ENCODE peak calls at places on chromosomes 11 and 22, in six cellular contexts. H, T, F, I, N and L are unnamed samples. For H3K27me3, the result is how much of the 10 kb centered on the place peaks cover.

GRCh38 chr11:31813961-31814868 is 3.1 kb upstream of the PAX6 start:
- DNase-seq in H (no peak), T (no peak), F (no peak), I (no peak), N (peak), L (no peak)

GRCh38 chr11:78140392-78141077 is 1.1 kb upstream of the ALG8 start:
- DNase-seq in H (no peak), T (no peak), F (peak), I (no peak), N (no peak), L (no peak)

GRCh38 chr11:78551066-78551465 is 23.6 kb downstream of the NARS2 start:
- DNase-seq in H (no peak), T (no peak), F (no peak), I (no peak), N (no peak), L (no peak)

GRCh38 chr11:14336507-14337503 is 22.2 kb downstream of the RRAS2 start:
- DNase-seq in H (no peak), T (peak), F (peak), I (no peak), N (no peak), L (no peak)

GRCh38 chr11:20881328-20882079 is 212.1 kb downstream of the NELL1 start:
- DNase-seq in H (no peak), T (no peak), F (no peak), I (no peak), N (no peak), L (no peak)

GRCh38 chr11:112962854-112963367 is 1.7 kb downstream of the NCAM1 start:
- DNase-seq in H (peak), T (peak), F (peak), I (no peak), N (peak), L (peak)

GRCh38 chr11:64580387-64580786 is 10.6 kb upstream of the SLC22A12 start:
- DNase-seq in H (no peak), T (no peak), F (peak), I (no peak), N (peak), L (no peak)

GRCh38 chr22:38033522-38034277 is 23.5 kb upstream of the PICK1 start:
- DNase-seq in H (no peak), T (no peak), F (no peak), I (no peak), N (peak), L (no peak)

GRCh38 chr11:34323601-34324000 is 34.2 kb downstream of the ABTB2 start:
- DNase-seq in H (no peak), T (no peak), F (no peak), I (no peak), N (no peak), L (no peak)

GRCh38 chr11:87265915-87266314 is 228.2 kb downstream of the TMEM135 start:
- DNase-seq in H (no peak), T (peak), F (no peak), I (no peak), N (no peak), L (no peak)

GRCh38 chr11:10669258-10670033 is 24.1 kb downstream of the IRAG1 start:
- DNase-seq in H (peak), T (peak), F (peak), I (no peak), N (peak), L (no peak)

GRCh38 chr11:77418981-77419592 is 54.8 kb downstream of the PAK1 start:
- DNase-seq in H (no peak), T (peak), F (peak), I (no peak), N (no peak), L (no peak)

GRCh38 chr11:10592331-10592730 is 23.9 kb upstream of the LYVE1 start:
- DNase-seq in H (no peak), T (peak), F (peak), I (no peak), N (no peak), L (no peak)

GRCh38 chr11:130606781-130607511 is 158.5 kb downstream of the ADAMTS15 start:
- DNase-seq in H (peak), T (peak), F (peak), I (peak), N (peak), L (no peak)

GRCh38 chr22:23894710-23895598 is 771 bp downstream of the MIF start:
- DNase-seq in H (peak), T (peak), F (peak), I (peak), N (peak), L (peak)

GRCh38 chr11:116232364-116232801 is 540.4 kb downstream of the BUD13 start:
- DNase-seq in H (no peak), T (no peak), F (no peak), I (no peak), N (peak), L (no peak)

GRCh38 chr22:44834065-44834464 is 81.7 kb downstream of the ARHGAP8 start:
- DNase-seq in H (no peak), T (no peak), F (no peak), I (no peak), N (no peak), L (no peak)

GRCh38 chr11:89487016-89487415 is 4.2 kb downstream of the NOX4 start:
- DNase-seq in H (no peak), T (no peak), F (no peak), I (no peak), N (no peak), L (no peak)

GRCh38 chr22:37167981-37168647 is 18.4 kb upstream of the IL2RB start:
- DNase-seq in H (no peak), T (no peak), F (no peak), I (peak), N (peak), L (no peak)

GRCh38 chr22:24411256-24412004 is 16.0 kb upstream of the ADORA2A start:
- DNase-seq in H (no peak), T (no peak), F (no peak), I (no peak), N (no peak), L (no peak)

GRCh38 chr11:8008212-8008611 is 21.1 kb downstream of the EIF3F start:
- DNase-seq in H (no peak), T (no peak), F (no peak), I (no peak), N (no peak), L (no peak)

GRCh38 chr11:824942-825341 is 2.8 kb upstream of the CRACR2B start:
- DNase-seq in H (no peak), T (no peak), F (no peak), I (no peak), N (no peak), L (peak)

GRCh38 chr22:32985899-32986772 is 72.0 kb downstream of the SYN3 start:
- DNase-seq in H (peak), T (peak), F (peak), I (peak), N (peak), L (peak)

GRCh38 chr11:10856689-10857603 is 907 bp downstream of the ZBED5 start:
- DNase-seq in H (peak), T (peak), F (peak), I (no peak), N (peak), L (no peak)

GRCh38 chr22:25346859-25347751 is 127.7 kb downstream of the CRYBB2 start:
- DNase-seq in H (no peak), T (no peak), F (no peak), I (no peak), N (peak), L (no peak)

GRCh38 chr11:32289701-32290100 is 145.6 kb downstream of the WT1 start:
- DNase-seq in H (no peak), T (no peak), F (no peak), I (no peak), N (no peak), L (no peak)

GRCh38 chr11:33475999-33476398 is 218.8 kb downstream of the HIPK3 start:
- DNase-seq in H (no peak), T (peak), F (peak), I (no peak), N (no peak), L (peak)

GRCh38 chr11:125941606-125942275 is 4.1 kb upstream of the VSIG10L2 start:
- DNase-seq in H (peak), T (peak), F (peak), I (no peak), N (peak), L (peak)

GRCh38 chr22:39088688-39089032 is 8.4 kb upstream of the APOBEC3H start:
- DNase-seq in H (no peak), T (no peak), F (no peak), I (no peak), N (no peak), L (no peak)

GRCh38 chr11:64558065-64558745 is 32.8 kb upstream of the SLC22A12 start:
- DNase-seq in H (no peak), T (no peak), F (no peak), I (no peak), N (peak), L (no peak)

GRCh38 chr11:93396356-93396755 is 65.8 kb downstream of the DEUP1 start:
- DNase-seq in H (no peak), T (no peak), F (no peak), I (no peak), N (no peak), L (no peak)

GRCh38 chr11:5865826-5866225 is 8.3 kb upstream of the OR52E8 start:
- DNase-seq in H (no peak), T (no peak), F (no peak), I (no peak), N (no peak), L (no peak)

GRCh38 chr22:30714062-30714461 is 19.4 kb downstream of the OSBP2 start:
- DNase-seq in H (no peak), T (no peak), F (no peak), I (no peak), N (no peak), L (no peak)

GRCh38 chr22:30717331-30717921 is 22.8 kb downstream of the OSBP2 start:
- DNase-seq in H (no peak), T (peak), F (peak), I (no peak), N (no peak), L (no peak)

GRCh38 chr22:30717952-30718351 is 23.3 kb downstream of the OSBP2 start:
- DNase-seq in H (no peak), T (no peak), F (no peak), I (no peak), N (no peak), L (no peak)

DNA sequence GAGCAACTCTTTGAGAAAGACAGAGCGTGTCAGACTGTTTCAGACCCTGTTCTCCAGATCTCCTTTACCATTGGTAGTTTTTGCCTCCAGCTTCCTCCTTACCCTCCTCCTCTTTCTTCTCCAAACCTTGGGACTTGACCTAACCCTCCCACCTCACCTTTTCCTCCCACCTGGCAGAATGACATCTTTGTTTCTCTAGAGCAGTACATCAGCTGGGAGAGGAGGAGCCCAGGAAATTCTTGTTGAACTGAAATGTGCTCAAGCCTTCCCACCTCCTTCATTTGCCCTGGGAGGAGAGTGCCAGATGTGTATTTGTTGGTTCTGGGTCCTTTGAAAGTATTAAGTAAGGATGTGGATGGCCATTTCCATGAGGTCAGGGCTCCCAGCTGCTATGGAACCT is 17.4 kb downstream of the OSBP2 start:
- DNase-seq in H (no peak), T (no peak), F (no peak), I (no peak), N (no peak), L (no peak)
- H3K27me3 ChIP-seq in H (under half), T (under half), F (under half), I (under half), N (under half), L (under half)

GRCh38 chr11:108734956-108735559 is 70.2 kb downstream of the DDX10 start:
- DNase-seq in H (no peak), T (peak), F (peak), I (no peak), N (no peak), L (no peak)
- TF ChIP-seq CTCF in H (peak), T (peak), F (peak), I (no peak), N (no peak), L (no peak)

GRCh38 chr11:27697679-27698275 is 2.5 kb downstream of the BDNF start:
- DNase-seq in H (no peak), T (no peak), F (peak), I (no peak), N (no peak), L (no peak)
- H3K27ac ChIP-seq in H (no peak), T (no peak), F (no peak), I (no peak), N (no peak), L (no peak)

GRCh38 chr22:49332691-49333090 is 495.0 kb downstream of the BRD1 start:
- DNase-seq in H (no peak), T (no peak), F (no peak), I (no peak), N (no peak), L (no peak)

GRCh38 chr22:49334589-49334873 is 493.1 kb downstream of the BRD1 start:
- DNase-seq in H (no peak), T (no peak), F (no peak), I (no peak), N (no peak), L (no peak)

GRCh38 chr22:49333206-49333605 is 494.5 kb downstream of the BRD1 start:
- DNase-seq in H (no peak), T (no peak), F (no peak), I (no peak), N (peak), L (no peak)

GRCh38 chr22:49331878-49332277 is 495.8 kb downstream of the BRD1 start:
- DNase-seq in H (no peak), T (no peak), F (no peak), I (no peak), N (no peak), L (no peak)

GRCh38 chr22:49334976-49335375 is 492.7 kb downstream of the BRD1 start:
- DNase-seq in H (no peak), T (no peak), F (no peak), I (no peak), N (no peak), L (no peak)
- H3K27me3 ChIP-seq in H (under half), T (under half), F (under half), I (under half), N (under half), L (under half)

DNA sequence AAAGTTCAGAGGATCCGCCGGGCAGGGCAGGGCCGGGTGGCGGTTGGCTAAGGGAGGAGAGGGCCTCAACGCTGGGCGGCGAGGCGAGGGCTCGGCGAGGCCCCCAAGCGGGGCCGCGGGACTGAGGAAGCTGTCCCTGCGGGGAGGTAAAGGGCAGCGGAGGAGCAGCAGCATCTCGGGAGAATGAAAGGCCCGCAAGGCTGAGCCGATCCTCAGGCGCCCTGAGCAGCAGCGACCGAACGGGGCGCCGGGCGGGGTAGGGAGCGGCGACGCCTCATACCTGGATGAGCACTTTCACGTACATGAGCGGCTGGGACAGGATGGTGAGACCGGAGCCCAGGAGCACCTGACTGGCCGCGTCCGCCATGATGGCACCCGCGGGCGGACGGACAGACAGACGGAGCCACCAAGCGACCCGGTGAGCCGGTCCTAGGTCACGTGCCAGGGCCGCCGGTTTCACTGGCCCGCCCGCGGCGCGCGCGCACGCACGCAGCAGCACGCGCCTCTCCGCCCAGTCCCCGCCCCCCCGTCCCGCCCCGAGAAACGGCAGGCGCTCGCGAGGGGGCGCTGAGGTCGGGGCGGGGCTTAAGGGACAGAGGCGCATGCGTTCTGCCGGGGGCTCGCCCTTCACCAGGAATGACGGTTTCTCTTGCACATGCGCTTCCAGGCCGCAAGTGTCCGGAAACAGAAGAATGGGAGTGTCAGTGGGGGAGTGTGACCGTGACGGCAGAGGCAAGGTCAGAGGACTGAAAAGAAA is at the start of gene MTCH2:
- DNase-seq in H (peak), T (peak), F (peak), I (peak), N (peak), L (peak)
- TF ChIP-seq CTCF in H (peak), T (no peak), F (peak), I (peak), N (no peak), L (peak)

DNA sequence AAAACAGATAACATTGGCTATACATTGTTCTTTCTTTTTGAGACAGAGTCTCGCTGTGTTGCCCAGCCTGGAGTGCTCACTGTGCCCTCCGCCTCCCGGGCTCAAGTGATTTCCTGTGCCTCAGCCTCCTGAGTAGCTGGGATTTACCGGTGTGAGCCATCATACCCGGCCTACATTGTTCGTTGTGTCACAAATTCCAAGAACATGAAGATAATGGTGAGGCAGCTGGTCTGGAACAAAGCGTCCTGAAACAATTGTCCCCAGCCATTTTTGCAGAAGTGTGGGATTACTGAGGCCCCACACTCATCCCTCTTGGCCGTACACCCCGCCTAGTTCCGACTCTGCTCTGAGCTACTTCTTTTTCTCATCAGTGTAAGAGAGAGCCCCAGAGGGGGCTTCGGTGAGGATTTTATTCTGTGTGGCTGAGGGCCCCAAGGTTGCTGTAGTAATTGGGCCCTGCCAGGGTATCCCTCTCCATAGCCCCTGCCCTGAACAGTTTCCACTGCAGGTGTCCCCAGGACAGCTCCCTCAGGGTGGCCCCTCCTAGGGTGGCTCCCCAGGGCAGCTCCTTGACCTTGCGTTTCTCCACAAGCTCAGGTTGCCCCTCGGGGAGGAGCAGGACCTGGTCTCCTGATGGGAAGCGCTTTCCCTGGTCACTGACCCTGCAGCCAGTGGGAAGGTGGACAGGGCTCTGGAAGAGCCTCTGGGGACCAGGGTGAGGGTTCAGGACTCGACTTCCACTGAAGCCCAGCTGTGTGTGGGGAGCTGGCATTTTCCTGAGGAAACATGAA is 13.1 kb upstream of the ARSA start:
- DNase-seq in H (no peak), T (no peak), F (no peak), I (no peak), N (no peak), L (no peak)
- H3K27ac ChIP-seq in H (peak), T (no peak), F (peak), I (no peak), N (no peak), L (no peak)

GRCh38 chr11:40759341-40759740 is 700.1 kb downstream of the LRRC4C start:
- DNase-seq in H (no peak), T (no peak), F (no peak), I (no peak), N (no peak), L (no peak)
- H3K27me3 ChIP-seq in H (under half), T (under half), F (under half), I (under half), N (under half), L (under half)